ENCODE peak calls at places on chromosomes 4 and X, in seven cellular contexts. U is fibroblast of lung, P is A549, Q is adrenal gland, A is cardiac muscle cell, H is testis, E is gastrocnemius medialis. V is an unnamed sample. For H3K4me1, the result is how much of the 10 kb centered on the place peaks cover.

GRCh38 chr4:189232274-189232673 is 708.4 kb upstream of the FRG1 start:
- DNase-seq in A (no peak), P (no peak), E (no peak), Q (no peak), H (no peak), U (no peak), V (peak)

GRCh38 chr4:74675673-74676279 is 118.5 kb downstream of the BTC start:
- DNase-seq in U (peak), H (peak), E (no peak), A (peak), Q (peak), P (peak), V (peak)

GRCh38 chr4:80268936-80269335 is 2.5 kb downstream of the FGF5 start:
- DNase-seq in E (no peak), U (peak), A (no peak), P (no peak), H (no peak), Q (no peak), V (no peak)

GRCh38 chr4:7236847-7237246 is 44.5 kb downstream of the SORCS2 start:
- DNase-seq in U (peak), A (peak), H (peak), E (no peak), Q (no peak), P (no peak), V (no peak)

GRCh38 chr4:67393699-67394281 is 151.5 kb downstream of the CENPC start:
- DNase-seq in Q (no peak), P (peak), E (no peak), A (peak), H (peak), U (peak), V (peak)

GRCh38 chrX:154494715-154495114 is 4.3 kb upstream of the SLC10A3 start:
- DNase-seq in Q (no peak), U (no peak), E (no peak), A (no peak), P (no peak), H (no peak), V (no peak)

GRCh38 chr4:61493470-61493869 is 293.3 kb downstream of the ADGRL3 start:
- DNase-seq in P (no peak), H (no peak), A (no peak), E (no peak), U (no peak), Q (no peak), V (no peak)

GRCh38 chr4:1494416-1495315 is 88.4 kb upstream of the NKX1-1 start:
- DNase-seq in U (no peak), E (no peak), A (no peak), H (no peak), P (no peak), Q (no peak), V (no peak)

GRCh38 chrX:21373637-21374162 is 518 bp upstream of the CNKSR2 start:
- DNase-seq in H (peak), U (no peak), E (no peak), A (no peak), P (peak), Q (no peak), V (peak)

GRCh38 chrX:24426340-24426913 is 38.7 kb upstream of the PDK3 start:
- DNase-seq in U (peak), E (no peak), Q (no peak), H (no peak), A (no peak), P (no peak), V (peak)

GRCh38 chr4:128483041-128483440 is 195.4 kb upstream of the PGRMC2 start:
- DNase-seq in Q (no peak), H (no peak), P (no peak), E (no peak), A (no peak), U (no peak), V (no peak)

GRCh38 chr4:1002131-1002630 is 9.0 kb upstream of the SLC26A1 start:
- DNase-seq in H (peak), U (peak), E (no peak), P (no peak), A (no peak), Q (peak), V (peak)

GRCh38 chr4:102620697-102621497 is 119.7 kb downstream of the NFKB1 start:
- DNase-seq in E (no peak), P (peak), H (peak), A (peak), Q (peak), U (peak), V (no peak)

GRCh38 chr4:41657561-41657960 is 91.0 kb downstream of the PHOX2B start:
- DNase-seq in U (peak), Q (no peak), H (no peak), A (no peak), E (no peak), P (no peak), V (no peak)

GRCh38 chr4:1347410-1347864 is 429 bp downstream of the UVSSA start:
- DNase-seq in U (peak), P (peak), H (peak), Q (peak), E (peak), A (peak), V (peak)

GRCh38 chr4:76585897-76586360 is 150.9 kb downstream of the SHROOM3 start:
- DNase-seq in H (peak), E (no peak), U (no peak), A (peak), Q (peak), P (peak), V (peak)

GRCh38 chrX:138001219-138001618 is 435.3 kb downstream of the ZIC3 start:
- DNase-seq in Q (no peak), H (no peak), E (no peak), P (no peak), U (no peak), A (no peak), V (no peak)

GRCh38 chr4:113436360-113436759 is 325.2 kb downstream of the CAMK2D start:
- DNase-seq in E (no peak), P (no peak), U (peak), A (no peak), Q (no peak), H (peak), V (no peak)

GRCh38 chrX:114889454-114889853 is 128.0 kb downstream of the IL13RA2 start:
- DNase-seq in E (no peak), Q (no peak), P (no peak), A (no peak), U (no peak), H (no peak), V (no peak)

GRCh38 chr4:107046261-107046660 is 10.1 kb upstream of the DKK2 start:
- DNase-seq in U (no peak), P (no peak), A (no peak), H (no peak), E (no peak), Q (no peak), V (no peak)

GRCh38 chr4:26044524-26044923 is 130.5 kb downstream of the SMIM20 start:
- DNase-seq in H (no peak), P (no peak), A (no peak), E (no peak), U (no peak), Q (no peak), V (no peak)

GRCh38 chr4:174119051-174119450 is 164.4 kb downstream of the FBXO8 start:
- DNase-seq in H (no peak), E (no peak), U (peak), A (no peak), P (no peak), Q (no peak), V (no peak)

GRCh38 chr4:8320386-8320750 is 50.8 kb downstream of the HTRA3 start:
- DNase-seq in H (peak), P (no peak), U (no peak), A (no peak), E (no peak), Q (no peak), V (no peak)

GRCh38 chr4:88211473-88212252 is 53.2 kb upstream of the ABCG2 start:
- DNase-seq in A (peak), H (peak), E (no peak), U (peak), Q (peak), P (no peak), V (peak)

GRCh38 chr4:81737865-81738559 is 266.3 kb upstream of the RASGEF1B start:
- DNase-seq in U (no peak), A (no peak), Q (no peak), P (no peak), E (no peak), H (no peak), V (no peak)

GRCh38 chr4:100190643-100191600 is 654 bp upstream of the DDIT4L start:
- DNase-seq in A (peak), U (peak), H (no peak), Q (no peak), E (no peak), P (no peak), V (no peak)

GRCh38 chrX:20265221-20265725 is 1.4 kb downstream of the RPS6KA3 start:
- DNase-seq in H (peak), Q (peak), U (peak), E (peak), A (peak), P (peak), V (peak)

GRCh38 chrX:114619874-114620273 is 36.0 kb downstream of the HTR2C start:
- DNase-seq in A (peak), E (no peak), H (no peak), Q (no peak), P (no peak), U (no peak), V (no peak)

GRCh38 chr4:141703497-141703896 is 67.1 kb downstream of the IL15 start:
- DNase-seq in P (no peak), Q (no peak), E (no peak), H (no peak), A (no peak), U (no peak), V (no peak)

GRCh38 chrX:55120767-55121358 is 32.0 kb downstream of the PAGE2 start:
- DNase-seq in U (no peak), A (no peak), P (no peak), Q (no peak), E (no peak), H (peak), V (no peak)

GRCh38 chr4:128871948-128872347 is 62.4 kb downstream of the JADE1 start:
- DNase-seq in Q (no peak), A (no peak), U (peak), P (peak), H (no peak), E (no peak), V (no peak)

GRCh38 chrX:46777971-46778810 is 19.3 kb upstream of the SLC9A7 start:
- DNase-seq in Q (no peak), U (peak), P (no peak), A (no peak), H (peak), E (no peak), V (no peak)

GRCh38 chrX:38806054-38806389 is 4.8 kb downstream of the MID1IP1 start:
- DNase-seq in P (peak), Q (no peak), A (peak), H (peak), E (peak), U (no peak), V (no peak)
- H3K4me1 ChIP-seq in P (under half), Q (under half), A (under half), H (under half), E (under half), U (under half), V (under half)

GRCh38 chr4:154618708-154619315 is 6.4 kb upstream of the FGG start:
- DNase-seq in U (peak), P (peak), H (peak), A (peak), E (no peak), Q (peak), V (peak)
- TF ChIP-seq CTCF in U (peak), P (peak), H (peak), A (peak), E (no peak), Q (peak), V (peak)

GRCh38 chr4:138218976-138219375 is 23.2 kb downstream of the SLC7A11 start:
- DNase-seq in E (no peak), H (no peak), U (no peak), P (no peak), A (no peak), Q (no peak), V (no peak)

GRCh38 chr4:138225477-138225876 is 16.7 kb downstream of the SLC7A11 start:
- DNase-seq in H (no peak), E (no peak), P (no peak), U (no peak), Q (no peak), A (no peak), V (no peak)

GRCh38 chr4:138223191-138223910 is 18.8 kb downstream of the SLC7A11 start:
- DNase-seq in E (no peak), Q (no peak), U (no peak), A (no peak), P (no peak), H (no peak), V (no peak)

GRCh38 chr4:138224614-138225013 is 17.5 kb downstream of the SLC7A11 start:
- DNase-seq in Q (no peak), E (no peak), A (no peak), U (no peak), H (no peak), P (no peak), V (no peak)

DNA sequence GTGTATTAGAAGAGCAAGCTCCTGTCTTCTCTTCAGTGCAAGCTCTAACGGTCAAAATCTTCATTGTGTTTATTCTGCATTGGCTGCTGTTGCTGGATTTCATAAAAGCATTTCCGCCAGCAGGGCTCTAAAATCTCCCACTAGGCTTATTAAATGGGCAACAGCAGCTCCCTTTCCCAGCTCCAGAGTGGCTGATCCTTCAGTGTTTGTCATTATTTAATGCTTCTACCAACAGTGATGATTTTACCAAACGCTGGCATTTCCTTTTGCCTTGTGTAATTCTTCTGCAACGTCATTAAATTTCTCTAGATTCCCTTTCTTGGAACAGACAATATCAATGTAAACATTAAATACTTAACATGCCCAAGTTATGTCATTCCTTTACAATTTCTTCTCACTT is 20.1 kb downstream of the SLC7A11 start:
- DNase-seq in A (no peak), Q (no peak), P (no peak), U (peak), H (no peak), E (no peak), V (no peak)
- H3K4me1 ChIP-seq in A (under half), Q (under half), P (half or more), U (under half), H (under half), E (under half), V (under half)

GRCh38 chr4:22970665-22971064 is 277.9 kb downstream of the GBA3 start:
- DNase-seq in A (no peak), P (no peak), U (no peak), E (no peak), Q (no peak), H (no peak), V (no peak)
- TF ChIP-seq CTCF in A (no peak), P (no peak), U (no peak), E (no peak), Q (no peak), H (no peak), V (no peak)

GRCh38 chr4:56976878-56977320 is 507 bp downstream of the NOA1 start:
- DNase-seq in H (peak), E (no peak), U (no peak), P (peak), A (peak), Q (peak), V (peak)

GRCh38 chr4:56978750-56979303 is at the start of gene POLR2B:
- DNase-seq in H (peak), U (peak), Q (peak), A (peak), E (peak), P (peak), V (peak)

GRCh38 chr4:56976283-56976877 is 1.0 kb downstream of the NOA1 start:
- DNase-seq in H (peak), E (no peak), P (no peak), Q (peak), A (peak), U (no peak), V (peak)

GRCh38 chr4:56979674-56980073 is 978 bp downstream of the POLR2B start:
- DNase-seq in E (no peak), H (peak), U (no peak), A (peak), P (no peak), Q (no peak), V (no peak)

DNA sequence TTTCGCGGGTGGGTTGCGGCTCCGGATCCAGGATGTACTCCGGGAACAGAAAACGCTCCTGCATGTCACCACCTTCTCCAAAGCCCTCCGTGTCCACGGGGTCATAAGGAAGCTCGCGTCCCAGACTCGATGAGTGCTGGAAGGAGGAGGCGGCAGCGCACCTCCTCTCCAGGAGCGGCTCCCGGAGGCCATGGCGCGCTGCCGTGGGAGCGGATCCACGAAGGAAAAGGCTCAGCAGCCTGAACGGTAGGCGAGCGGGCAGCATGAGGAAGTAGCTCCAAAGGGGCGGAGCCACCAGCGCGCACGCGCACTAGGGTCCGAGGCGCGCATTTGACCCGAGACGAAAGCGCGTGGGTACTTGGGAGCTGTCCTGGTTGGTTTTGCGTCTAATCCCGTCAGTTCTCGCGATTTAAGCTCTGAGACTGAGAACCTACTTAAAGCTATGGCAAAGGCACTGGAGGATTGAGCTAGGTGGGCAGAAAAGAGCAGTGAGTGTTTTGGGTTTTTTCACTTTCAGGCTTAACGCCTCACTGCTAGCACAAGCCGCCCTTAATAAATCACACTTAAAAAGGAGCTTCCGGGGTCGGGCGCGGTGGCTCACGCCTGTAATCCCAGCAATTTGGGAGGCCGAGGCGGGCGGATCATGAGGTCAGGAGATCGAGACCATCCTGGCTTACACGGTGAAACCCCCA is at the start of gene NOA1:
- DNase-seq in H (peak), U (peak), Q (peak), E (peak), A (peak), P (peak), V (peak)
- H3K4me1 ChIP-seq in H (under half), U (under half), Q (under half), E (half or more), A (under half), P (under half), V (under half)

DNA sequence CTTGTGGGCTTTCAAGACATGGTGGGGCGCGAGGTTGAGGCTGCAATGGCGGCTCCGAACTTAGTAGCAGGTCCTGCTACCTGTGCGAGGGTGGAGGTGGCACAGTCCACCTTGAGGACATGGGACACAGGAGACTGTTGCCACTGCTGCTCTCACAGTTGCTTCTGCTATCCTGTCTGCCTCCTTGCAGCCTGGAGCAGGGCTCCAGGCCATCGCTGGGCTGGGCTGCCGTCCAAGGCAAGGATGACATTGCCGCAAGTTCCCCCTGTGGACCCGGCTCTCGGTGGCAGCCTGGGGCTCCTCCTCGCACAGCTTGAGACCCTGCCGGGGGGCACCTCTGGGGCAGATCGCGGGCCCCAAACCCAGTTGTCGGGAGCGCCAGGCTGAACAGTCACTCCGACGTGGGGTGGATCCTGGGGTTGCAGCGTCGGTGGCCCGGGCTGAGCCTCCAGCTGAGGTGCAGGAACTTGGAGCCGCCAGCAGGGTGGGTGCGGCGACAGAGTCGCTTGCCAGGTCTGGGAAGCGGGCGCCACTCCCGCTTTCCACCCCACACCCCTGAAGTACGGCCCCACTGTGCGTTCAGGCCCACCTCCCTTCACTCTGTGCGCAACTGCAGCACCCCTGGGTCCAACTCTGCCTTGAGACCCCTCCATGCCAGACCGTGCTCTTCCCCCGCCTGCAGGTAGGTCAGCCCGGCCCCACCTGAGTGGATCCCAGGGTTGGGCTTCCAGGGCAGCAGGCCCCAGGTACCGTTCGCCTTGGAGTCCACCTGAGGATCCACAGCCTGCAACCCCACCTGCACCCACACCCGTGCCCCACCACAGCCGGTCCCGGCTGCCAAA is 192.7 kb upstream of the NUDT6 start:
- DNase-seq in Q (no peak), A (no peak), E (no peak), H (no peak), U (no peak), P (no peak), V (no peak)
- TF ChIP-seq CTCF in Q (no peak), A (no peak), E (no peak), H (no peak), U (no peak), P (no peak), V (no peak)